ENCODE peak calls at places on chromosomes 11 and 22, in ten cellular contexts. T is uterus, R is body of pancreas, I is IMR-90, G is sigmoid colon, M is ovary, K is suprapubic skin, N is tibial nerve, L is testis, B is A549. H is an unnamed sample. For H3K4me1, the result is how much of the 10 kb centered on the place peaks cover.

GRCh38 chr11:44968510-44968909 is 17.8 kb upstream of the TP53I11 start:
- DNase-seq in K (no peak), B (no peak), M (no peak), I (no peak), L (no peak), R (no peak), N (no peak), G (no peak), T (no peak), H (no peak)

GRCh38 chr22:23385301-23386244 is 194.5 kb downstream of the IGLL1 start:
- DNase-seq in I (peak), N (peak), M (peak), G (peak), B (peak), R (peak), L (peak), T (peak), K (peak), H (peak)

GRCh38 chr11:28043930-28044709 is 63.8 kb downstream of the KIF18A start:
- DNase-seq in N (no peak), G (no peak), T (no peak), R (no peak), I (peak), L (no peak), K (no peak), M (no peak), B (peak), H (no peak)

GRCh38 chr11:123580557-123581275 is 73.7 kb downstream of the SCN3B start:
- DNase-seq in R (peak), B (peak), I (peak), K (no peak), G (no peak), T (peak), N (no peak), L (peak), M (peak), H (peak)

GRCh38 chr11:122020902-122021301 is 95.1 kb downstream of the BLID start:
- DNase-seq in M (peak), N (peak), G (no peak), R (no peak), T (peak), I (peak), L (peak), K (no peak), B (peak), H (no peak)

GRCh38 chr11:43557553-43558031 is 122.9 kb upstream of the HSD17B12 start:
- DNase-seq in I (no peak), N (no peak), L (peak), T (no peak), K (no peak), R (no peak), G (no peak), B (no peak), M (peak), H (no peak)

GRCh38 chr11:119460582-119460981 is 37.6 kb upstream of the THY1 start:
- DNase-seq in T (no peak), N (no peak), M (no peak), K (no peak), L (no peak), I (peak), G (no peak), R (no peak), B (no peak), H (no peak)

GRCh38 chr11:71102251-71102995 is 150.0 kb downstream of the SHANK2 start:
- DNase-seq in N (no peak), I (no peak), L (no peak), K (no peak), M (no peak), R (no peak), G (no peak), B (no peak), T (no peak), H (no peak)

GRCh38 chr11:12989428-12990242 is 19.5 kb upstream of the RASSF10 start:
- DNase-seq in L (no peak), M (no peak), T (no peak), K (no peak), I (no peak), B (no peak), G (no peak), R (no peak), N (no peak), H (no peak)

GRCh38 chr11:44876923-44877322 is 73.8 kb downstream of the TP53I11 start:
- DNase-seq in K (no peak), B (no peak), M (no peak), G (no peak), L (no peak), R (no peak), I (no peak), N (no peak), T (no peak), H (no peak)

GRCh38 chr11:126210871-126211235 is 597 bp downstream of the RPUSD4 start:
- DNase-seq in B (no peak), I (no peak), N (no peak), T (no peak), M (no peak), K (no peak), G (no peak), L (no peak), R (no peak), H (no peak)

GRCh38 chr11:126327280-126328000 is 23.6 kb downstream of the DCPS start:
- DNase-seq in B (no peak), G (no peak), L (no peak), I (no peak), R (no peak), N (no peak), M (no peak), K (no peak), T (no peak), H (no peak)

GRCh38 chr11:64629796-64630562 is 39.0 kb downstream of the SLC22A12 start:
- DNase-seq in R (peak), L (peak), K (no peak), I (no peak), N (no peak), B (peak), T (peak), G (peak), M (no peak), H (no peak)
- H3K4me1 ChIP-seq in R (under half), L (under half), K (under half), I (under half), N (under half), B (under half), T (under half), G (under half), M (under half), H (under half)

GRCh38 chr11:129637473-129637872 is 178.2 kb upstream of the TMEM45B start:
- DNase-seq in R (no peak), I (peak), M (no peak), K (no peak), N (no peak), B (peak), G (no peak), T (no peak), L (no peak), H (no peak)
- H3K4me3 ChIP-seq in R (no peak), I (no peak), M (no peak), K (no peak), N (no peak), B (no peak), G (no peak), T (no peak), L (no peak), H (no peak)

GRCh38 chr22:43187171-43188099 is 501 bp upstream of the TTLL12 start:
- DNase-seq in N (peak), G (peak), B (peak), T (peak), K (peak), I (peak), M (peak), R (peak), L (peak), H (peak)
- TF ChIP-seq POLR2A in N (peak), G (no peak), B (peak), T (peak), K (no peak), I (peak), M (peak), R (peak), L (no peak), H (peak)

GRCh38 chr11:66107600-66108151 is 37.6 kb downstream of the PACS1 start:
- DNase-seq in R (no peak), I (no peak), T (no peak), B (no peak), G (no peak), N (no peak), K (no peak), M (no peak), L (no peak), H (no peak)
- H3K4me1 ChIP-seq in R (under half), I (under half), T (under half), B (half or more), G (under half), N (under half), K (under half), M (under half), L (under half), H (under half)

GRCh38 chr22:38569181-38569971 is 607 bp downstream of the DMC1 start:
- DNase-seq in N (no peak), R (no peak), I (no peak), K (peak), M (peak), L (peak), T (peak), B (no peak), G (peak), H (peak)

GRCh38 chr22:38564669-38565068 is 5.3 kb downstream of the DMC1 start:
- DNase-seq in L (no peak), R (no peak), N (no peak), I (peak), B (no peak), K (no peak), G (no peak), M (no peak), T (no peak), H (no peak)

GRCh38 chr22:38566726-38567504 is 3.1 kb downstream of the DMC1 start:
- DNase-seq in M (no peak), B (no peak), K (no peak), I (no peak), G (no peak), T (no peak), R (no peak), N (no peak), L (no peak), H (no peak)

GRCh38 chr22:38567531-38568245 is 2.3 kb downstream of the DMC1 start:
- DNase-seq in M (no peak), K (no peak), T (no peak), B (no peak), N (no peak), R (no peak), I (no peak), L (no peak), G (no peak), H (no peak)

DNA sequence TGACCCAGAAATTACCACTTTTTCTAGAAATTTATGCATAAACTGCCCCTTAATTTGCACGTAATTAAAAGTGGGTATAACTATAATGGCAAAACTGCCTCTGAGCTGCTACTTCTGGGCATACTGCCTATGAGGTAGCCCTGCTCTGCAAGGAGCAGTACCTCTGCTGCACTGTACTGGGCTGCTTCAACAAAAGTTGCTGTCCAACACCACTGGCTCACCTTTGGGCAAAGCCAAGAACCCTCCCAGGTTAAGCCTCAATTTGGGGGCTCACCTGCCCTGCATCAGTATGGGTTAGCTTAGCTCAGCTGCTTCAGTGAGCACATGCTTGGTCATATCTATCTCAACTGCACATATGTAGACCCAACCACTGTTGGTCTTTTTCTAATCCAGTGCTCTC is 4.5 kb downstream of the DMC1 start:
- DNase-seq in K (no peak), L (no peak), G (no peak), T (no peak), M (no peak), B (no peak), N (no peak), I (no peak), R (no peak), H (no peak)
- H3K4me3 ChIP-seq in K (no peak), L (no peak), G (no peak), T (no peak), M (no peak), B (no peak), N (no peak), I (no peak), R (no peak), H (no peak)

DNA sequence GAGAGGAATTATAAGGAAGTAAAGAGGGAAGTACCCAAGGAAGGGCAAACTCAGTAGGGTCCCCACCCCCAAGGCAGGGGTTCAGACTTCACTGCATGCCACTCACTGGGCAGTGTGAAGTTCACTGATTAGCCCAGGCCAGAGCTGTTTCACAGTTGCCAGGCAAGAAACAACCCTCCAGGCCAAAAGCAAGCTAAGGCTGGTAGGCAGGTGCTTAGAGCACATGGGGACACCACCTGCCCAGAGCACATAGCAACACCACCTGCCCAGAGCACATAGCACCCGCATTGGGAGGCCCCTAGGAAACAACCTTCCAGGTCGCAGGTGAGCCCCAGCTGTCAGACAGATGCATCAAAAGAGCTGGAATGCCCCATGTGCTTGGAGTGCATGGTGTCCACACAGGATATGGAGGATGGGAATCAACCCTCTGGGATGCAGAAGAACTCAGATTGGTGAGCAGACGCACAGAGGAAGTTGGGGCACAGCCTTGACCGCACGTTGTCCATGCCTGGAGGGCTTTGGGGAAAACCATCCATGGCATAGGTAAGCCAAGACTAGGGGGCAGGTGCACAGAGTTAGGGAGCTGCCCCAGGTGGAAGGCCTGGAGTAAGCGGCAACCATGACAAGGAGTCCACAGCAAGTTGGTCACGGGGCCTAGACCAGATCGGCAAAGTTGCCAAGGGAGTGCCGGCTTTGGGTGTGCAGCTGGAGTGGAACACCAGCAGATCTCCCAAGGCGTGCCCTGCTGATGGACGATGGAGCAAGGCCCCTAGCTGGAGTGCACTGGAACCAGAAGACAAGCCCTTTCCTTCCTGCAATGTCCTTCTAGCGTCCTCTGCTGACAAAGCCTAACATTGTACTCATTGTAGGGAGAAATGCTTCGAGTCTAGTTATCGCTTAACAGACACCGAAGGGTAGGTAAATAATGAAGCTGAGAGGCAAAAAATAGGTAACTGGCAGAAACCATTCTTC is 7.8 kb upstream of the TMEM216 start:
- DNase-seq in N (no peak), G (no peak), I (peak), K (no peak), M (no peak), R (no peak), L (peak), B (peak), T (no peak), H (no peak)
- TF ChIP-seq POLR2A in N (no peak), G (no peak), I (no peak), K (no peak), M (no peak), R (no peak), L (no peak), B (no peak), T (no peak), H (no peak)

GRCh38 chr11:100205926-100206325 is 481.2 kb upstream of the ARHGAP42 start:
- DNase-seq in T (no peak), K (no peak), I (no peak), G (no peak), N (no peak), L (no peak), M (no peak), R (no peak), B (no peak), H (no peak)

GRCh38 chr11:100208207-100208606 is 478.9 kb upstream of the ARHGAP42 start:
- DNase-seq in I (no peak), K (no peak), N (no peak), L (no peak), M (no peak), R (no peak), G (no peak), B (no peak), T (no peak), H (no peak)

DNA sequence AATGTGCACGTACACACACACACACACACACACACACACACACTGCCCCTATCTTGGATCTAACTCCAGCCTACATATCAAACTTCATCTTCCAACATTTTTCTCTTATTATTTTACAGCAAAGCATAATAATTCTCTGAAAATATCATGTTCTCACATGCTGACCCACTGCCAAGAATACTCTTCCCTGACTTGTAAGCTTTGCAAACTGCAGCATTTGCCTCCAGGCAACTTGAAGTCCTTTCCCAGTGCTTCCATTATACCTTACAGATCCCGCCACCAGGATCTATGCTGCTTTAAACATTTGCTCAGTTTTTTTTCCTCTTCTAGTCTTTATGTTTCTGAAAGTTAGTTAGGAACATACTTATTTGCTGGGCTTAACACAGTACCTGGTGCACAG is 483.3 kb upstream of the ARHGAP42 start:
- DNase-seq in L (no peak), K (no peak), R (no peak), G (no peak), M (no peak), N (no peak), I (no peak), T (no peak), B (no peak), H (no peak)
- H3K4me1 ChIP-seq in L (under half), K (under half), R (under half), G (under half), M (under half), N (under half), I (under half), T (under half), B (under half), H (under half)

DNA sequence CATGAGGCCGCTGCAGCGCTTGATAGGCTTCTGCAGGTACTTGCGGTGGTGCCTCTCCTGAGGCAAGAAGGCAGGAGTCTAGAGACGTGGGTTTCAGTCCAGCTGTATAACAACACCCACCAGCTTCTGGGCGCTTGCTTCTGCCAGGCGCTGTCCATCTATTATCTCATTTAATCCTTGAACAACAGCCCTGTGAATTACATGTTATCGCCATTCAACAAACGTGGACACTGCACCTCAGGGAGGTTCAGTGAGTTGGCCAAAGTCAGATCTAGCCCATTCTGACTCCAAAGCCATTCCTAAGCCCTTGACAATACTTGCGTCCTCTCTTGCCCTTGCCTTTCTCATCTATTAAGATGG is 436 bp upstream of the FAM181B start:
- DNase-seq in T (no peak), N (no peak), K (no peak), L (no peak), M (no peak), R (no peak), I (no peak), B (no peak), G (no peak), H (no peak)
- H3K4me3 ChIP-seq in T (peak), N (peak), K (peak), L (peak), M (peak), R (no peak), I (no peak), B (peak), G (peak), H (no peak)

DNA sequence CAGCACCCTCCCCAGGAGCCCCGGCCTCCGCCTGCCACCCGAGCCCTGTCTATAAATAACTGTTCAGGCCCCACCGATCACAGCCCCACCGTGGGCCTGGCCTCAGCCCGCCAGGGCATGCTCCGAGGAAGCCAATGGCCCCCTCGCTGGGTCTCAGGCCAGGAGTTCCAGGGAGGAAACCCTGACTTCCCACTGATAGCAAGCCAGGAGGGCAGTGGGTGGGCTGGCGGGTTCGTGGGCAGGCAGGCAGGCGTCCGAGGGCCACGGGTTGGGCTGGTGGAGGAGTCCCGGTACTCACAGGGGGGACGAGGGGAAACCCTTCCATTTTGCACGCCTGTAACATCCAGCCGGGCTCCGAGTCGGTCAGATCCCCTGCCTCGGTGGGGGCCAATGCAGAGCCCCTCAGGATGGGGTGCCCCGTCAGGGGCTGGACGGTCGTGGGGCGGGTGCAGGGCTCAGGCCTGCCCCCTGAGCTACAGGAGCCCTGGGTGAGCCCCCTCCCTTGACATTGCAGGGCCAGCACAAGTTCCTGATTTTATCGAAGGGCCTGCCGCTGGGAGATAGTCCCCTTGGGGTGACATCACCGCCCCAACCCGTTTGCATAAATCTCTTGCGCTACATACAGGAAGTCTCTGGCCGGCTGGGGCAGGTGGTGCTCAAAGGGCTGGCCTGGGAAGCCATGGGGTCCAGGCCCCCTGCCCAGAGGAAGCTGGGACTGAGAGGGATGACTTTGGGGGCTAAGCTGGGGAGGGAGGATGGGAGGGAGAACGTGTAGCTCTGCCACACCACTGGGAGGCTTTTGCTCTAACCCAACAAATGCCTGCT is at the start of gene SPI1:
- DNase-seq in T (no peak), I (no peak), B (no peak), K (peak), R (peak), L (peak), M (no peak), G (peak), N (peak), H (peak)
- TF ChIP-seq POLR2A in T (no peak), I (no peak), B (no peak), K (peak), R (peak), L (no peak), M (no peak), G (no peak), N (peak), H (peak)

H was measured in adrenal gland.